ENCODE peak calls at places on chromosomes 4 and X, in four cellular contexts. J, I, Y and U are unnamed samples.

GRCh38 chr4:113603926-113604325 is 157.6 kb downstream of the CAMK2D start:
- DNase-seq in J (no peak), I (no peak), Y (no peak), U (no peak)

GRCh38 chrX:12403474-12404082 is 265.3 kb downstream of the FRMPD4 start:
- DNase-seq in J (peak), I (no peak), Y (peak), U (no peak)

GRCh38 chr4:98522062-98522461 is 136.3 kb downstream of the TSPAN5 start:
- DNase-seq in J (no peak), I (no peak), Y (no peak), U (no peak)

GRCh38 chr4:136329042-136329662 is 1203.1 kb downstream of the PCDH18 start:
- DNase-seq in J (peak), I (no peak), Y (peak), U (no peak)

GRCh38 chr4:147479376-147479775 is 1.5 kb upstream of the EDNRA start:
- DNase-seq in J (no peak), I (no peak), Y (no peak), U (no peak)

GRCh38 chr4:53541577-53542206 is 49.6 kb downstream of the LNX1 start:
- DNase-seq in J (peak), I (no peak), Y (peak), U (peak)

GRCh38 chr4:142558851-142559250 is 287.2 kb downstream of the INPP4B start:
- DNase-seq in J (no peak), I (no peak), Y (peak), U (no peak)

GRCh38 chr4:185847352-185848078 is 35.5 kb upstream of the SORBS2 start:
- DNase-seq in J (peak), I (no peak), Y (peak), U (peak)

GRCh38 chrX:137313627-137314026 is 252.3 kb upstream of the ZIC3 start:
- DNase-seq in J (no peak), I (no peak), Y (no peak), U (no peak)

GRCh38 chr4:158496030-158496741 is 25.5 kb upstream of the RXFP1 start:
- DNase-seq in J (no peak), I (no peak), Y (no peak), U (no peak)

GRCh38 chr4:2251795-2252529 is 9.9 kb downstream of the MXD4 start:
- DNase-seq in J (no peak), I (peak), Y (no peak), U (no peak)

GRCh38 chrX:130176942-130177341 is 5.2 kb downstream of the RAB33A start:
- DNase-seq in J (no peak), I (no peak), Y (no peak), U (no peak)

GRCh38 chr4:187480146-187481145 is 515.1 kb upstream of the ZFP42 start:
- DNase-seq in J (peak), I (no peak), Y (peak), U (no peak)

GRCh38 chrX:154021131-154021611 is 1.5 kb upstream of the IRAK1 start:
- DNase-seq in J (no peak), I (peak), Y (peak), U (peak)

GRCh38 chr4:118994030-118994429 is 105.4 kb downstream of the SYNPO2 start:
- DNase-seq in J (no peak), I (no peak), Y (peak), U (no peak)

GRCh38 chrX:68177542-68177941 is 255.8 kb downstream of the OPHN1 start:
- DNase-seq in J (peak), I (no peak), Y (peak), U (no peak)

GRCh38 chrX:8233091-8233490 is 62.0 kb upstream of the VCX2 start:
- DNase-seq in J (no peak), I (no peak), Y (no peak), U (no peak)

GRCh38 chr4:13627185-13627605 is 330 bp downstream of the BOD1L1 start:
- DNase-seq in J (no peak), I (peak), Y (peak), U (no peak)

GRCh38 chrX:106931831-106932491 is 11.8 kb downstream of the CLDN2 start:
- DNase-seq in J (peak), I (no peak), Y (no peak), U (no peak)

GRCh38 chr4:129929984-129930383 is 834.0 kb downstream of the C4orf33 start:
- DNase-seq in J (no peak), I (no peak), Y (no peak), U (no peak)

GRCh38 chr4:86664959-86665358 is 70.8 kb downstream of the PTPN13 start:
- DNase-seq in J (peak), I (no peak), Y (peak), U (peak)

GRCh38 chrX:41335590-41336331 is 1.8 kb downstream of the DDX3X start:
- DNase-seq in J (peak), I (no peak), Y (peak), U (no peak)

GRCh38 chr4:20298986-20299385 is 47.3 kb downstream of the SLIT2 start:
- DNase-seq in J (no peak), I (no peak), Y (no peak), U (no peak)

GRCh38 chr4:150584198-150584593 is 2.2 kb downstream of the MAB21L2 start:
- DNase-seq in J (no peak), I (no peak), Y (no peak), U (no peak)

GRCh38 chr4:129092636-129093172 is 635 bp downstream of the SCLT1 start:
- DNase-seq in J (no peak), I (no peak), Y (peak), U (no peak)

GRCh38 chr4:65066106-65066505 is 604.2 kb downstream of the EPHA5 start:
- DNase-seq in J (no peak), I (no peak), Y (no peak), U (no peak)

GRCh38 chr4:113961322-113961698 is 18.1 kb downstream of the ARSJ start:
- DNase-seq in J (peak), I (no peak), Y (peak), U (no peak)

GRCh38 chrX:477441-478012 is 90.8 kb upstream of the PPP2R3B start:
- DNase-seq in J (no peak), I (no peak), Y (no peak), U (no peak)

GRCh38 chr4:95956094-95956493 is 116.2 kb downstream of the PDHA2 start:
- DNase-seq in J (peak), I (no peak), Y (no peak), U (no peak)

GRCh38 chr4:10074767-10075105 is 41.9 kb downstream of the WDR1 start:
- DNase-seq in J (peak), I (no peak), Y (peak), U (peak)

GRCh38 chrX:13050151-13050550 is 5.7 kb upstream of the FAM9C start:
- DNase-seq in J (no peak), I (no peak), Y (no peak), U (no peak)

GRCh38 chr4:2804449-2804972 is 11.6 kb downstream of the SH3BP2 start:
- DNase-seq in J (no peak), I (peak), Y (no peak), U (no peak)

GRCh38 chrX:72268601-72269365 is 8.3 kb downstream of the RPS4X start:
- DNase-seq in J (no peak), I (no peak), Y (peak), U (no peak)

GRCh38 chr4:152892985-152893384 is 43.1 kb upstream of the FHDC1 start:
- DNase-seq in J (no peak), I (no peak), Y (no peak), U (no peak)

GRCh38 chr4:95546236-95546635 is 2.5 kb downstream of the UNC5C start:
- DNase-seq in J (peak), I (no peak), Y (no peak), U (no peak)

DNA sequence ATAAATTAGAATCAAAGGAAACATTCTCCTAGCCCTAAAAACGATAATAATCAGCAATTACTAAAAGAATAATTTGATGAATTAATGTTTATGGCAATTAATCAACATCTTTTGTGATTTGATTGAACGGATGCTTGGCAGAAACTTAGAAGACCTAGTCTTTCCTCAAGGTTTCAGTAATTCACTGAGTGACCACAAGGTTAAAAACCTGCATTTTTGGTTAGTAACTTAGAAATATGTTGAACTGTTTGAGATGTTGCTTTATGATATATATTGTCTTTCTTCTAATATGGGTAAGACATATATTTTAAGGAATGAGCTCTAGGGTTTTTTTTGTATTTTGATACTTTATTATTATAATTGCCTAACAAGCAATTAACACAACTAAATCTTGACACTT is 793.0 kb upstream of the NDST4 start:
- DNase-seq in J (no peak), I (no peak), Y (no peak), U (no peak)
- TF ChIP-seq CTCF in J (no peak), I (no peak), Y (no peak), U (no peak)

GRCh38 chr4:78606530-78607095 is 55.0 kb downstream of the ANXA3 start:
- DNase-seq in J (no peak), I (no peak), Y (no peak), U (no peak)

GRCh38 chr4:78608684-78609083 is 57.1 kb downstream of the ANXA3 start:
- DNase-seq in J (no peak), I (no peak), Y (no peak), U (no peak)

GRCh38 chr4:78604988-78605387 is 53.4 kb downstream of the ANXA3 start:
- DNase-seq in J (no peak), I (no peak), Y (no peak), U (no peak)

GRCh38 chr4:78603384-78603783 is 51.8 kb downstream of the ANXA3 start:
- DNase-seq in J (no peak), I (no peak), Y (no peak), U (no peak)

GRCh38 chr4:78606035-78606434 is 54.5 kb downstream of the ANXA3 start:
- DNase-seq in J (no peak), I (no peak), Y (no peak), U (no peak)
- H3K4me3 ChIP-seq in J (no peak), I (no peak), Y (no peak), U (no peak)

GRCh38 chr4:88675543-88675942 is 22.1 kb downstream of the NAP1L5 start:
- DNase-seq in J (no peak), I (no peak), Y (no peak), U (no peak)

GRCh38 chr4:88673886-88674285 is 23.7 kb downstream of the NAP1L5 start:
- DNase-seq in J (no peak), I (no peak), Y (no peak), U (no peak)

GRCh38 chr4:88674565-88674964 is 23.1 kb downstream of the NAP1L5 start:
- DNase-seq in J (peak), I (no peak), Y (peak), U (no peak)

GRCh38 chr4:88674989-88675388 is 22.6 kb downstream of the NAP1L5 start:
- DNase-seq in J (peak), I (no peak), Y (peak), U (peak)

DNA sequence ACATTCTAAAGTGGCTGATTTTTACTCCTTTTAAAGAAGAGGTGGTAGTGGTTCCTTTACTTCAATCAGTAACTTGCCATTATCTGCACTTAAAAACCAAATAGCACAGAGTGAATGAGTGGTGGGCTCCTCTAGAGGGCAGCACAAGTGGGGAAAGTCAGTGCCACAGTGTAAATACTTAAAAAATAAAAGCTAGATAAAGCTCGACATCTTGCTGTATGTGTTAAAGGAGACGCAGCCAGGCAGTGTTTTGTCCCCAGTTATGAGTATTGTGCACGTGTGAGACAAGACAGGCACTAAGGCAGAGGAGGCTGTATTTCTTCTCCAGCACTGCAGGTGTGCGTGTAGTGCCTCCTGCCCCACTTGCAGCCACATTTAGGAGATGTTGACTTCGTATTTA is 24.6 kb downstream of the NAP1L5 start:
- DNase-seq in J (peak), I (no peak), Y (peak), U (no peak)
- TF ChIP-seq CTCF in J (peak), I (no peak), Y (peak), U (peak)

DNA sequence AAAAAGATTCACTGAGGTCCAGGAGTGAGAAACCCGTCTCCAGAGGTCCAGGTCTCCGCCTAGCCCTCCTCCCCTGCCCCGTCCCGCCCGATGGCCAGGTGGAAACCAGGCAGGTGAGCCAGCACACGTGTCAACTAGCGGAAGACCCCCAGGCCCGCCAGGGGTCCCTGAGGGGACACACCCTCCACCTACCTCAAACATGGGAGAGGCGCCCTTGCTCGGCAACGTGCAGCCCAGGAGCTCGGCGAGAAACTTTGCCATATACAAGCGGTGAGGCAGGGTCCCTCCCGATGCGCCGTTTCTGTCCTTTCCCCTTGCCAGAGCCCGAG is 330.0 kb downstream of the HNRNPD start:
- DNase-seq in J (no peak), I (no peak), Y (no peak), U (no peak)
- H3K4me3 ChIP-seq in J (peak), I (peak), Y (no peak), U (no peak)

GRCh38 chr4:8342651-8343050 is 73.1 kb downstream of the HTRA3 start:
- DNase-seq in J (no peak), I (no peak), Y (no peak), U (no peak)
- TF ChIP-seq CTCF in J (no peak), I (no peak), Y (no peak), U (peak)

GRCh38 chr4:84496356-84497219 is 2.5 kb downstream of the NKX6-1 start:
- DNase-seq in J (no peak), I (no peak), Y (no peak), U (no peak)
- H3K4me3 ChIP-seq in J (no peak), I (no peak), Y (no peak), U (no peak)

DNA sequence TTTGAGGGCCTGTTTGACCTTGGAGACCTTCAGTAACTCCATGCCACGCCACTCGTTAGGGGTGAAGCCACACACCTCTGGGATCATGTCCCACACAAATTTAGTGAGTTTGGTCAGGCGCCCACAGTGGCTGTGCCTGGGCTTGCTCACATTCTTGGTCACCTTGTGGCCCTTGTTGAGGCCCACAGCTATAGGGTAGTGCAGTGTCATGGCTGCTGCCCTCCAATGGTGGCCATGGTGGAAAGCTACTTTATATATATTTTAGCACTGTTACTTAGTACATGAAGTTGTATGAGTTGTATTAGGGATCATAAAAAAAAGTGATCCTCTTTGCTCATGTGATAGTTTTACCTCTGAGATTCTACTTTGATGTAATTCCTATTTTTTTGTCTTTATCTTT is 985 bp upstream of the CXCL11 start:
- DNase-seq in J (no peak), I (no peak), Y (no peak), U (no peak)
- TF ChIP-seq CTCF in J (no peak), I (no peak), Y (no peak), U (no peak)